ENCODE peak calls at places on chromosomes 3 and 15, in seven cellular contexts. One of them, this sample, is unnamed.

GRCh38 chr15:59998256-59999063 is 5.7 kb upstream of the FOXB1 start:
- DNase-seq in GM12878: no peak
- DNase-seq in PC-3: no peak
- DNase-seq in colonic mucosa: no peak
- DNase-seq in CD8-positive, alpha-beta memory T cell: no peak
- DNase-seq in heart left ventricle: no peak
- DNase-seq in naive thymus-derived CD4-positive, alpha-beta T cell: no peak
- DNase-seq in this sample: no peak

GRCh38 chr3:183880121-183880520 is 4.6 kb downstream of the PARL start:
- DNase-seq in naive thymus-derived CD4-positive, alpha-beta T cell: no peak
- DNase-seq in heart left ventricle: no peak
- DNase-seq in GM12878: no peak
- DNase-seq in colonic mucosa: no peak
- DNase-seq in PC-3: no peak
- DNase-seq in CD8-positive, alpha-beta memory T cell: no peak
- DNase-seq in this sample: no peak

GRCh38 chr3:141895731-141896130 is 19.3 kb downstream of the ATP1B3 start:
- DNase-seq in heart left ventricle: no peak
- DNase-seq in PC-3: no peak
- DNase-seq in colonic mucosa: no peak
- DNase-seq in GM12878: no peak
- DNase-seq in naive thymus-derived CD4-positive, alpha-beta T cell: no peak
- DNase-seq in CD8-positive, alpha-beta memory T cell: no peak
- DNase-seq in this sample: no peak

GRCh38 chr15:37100109-37100873 is at the start of gene MEIS2:
- DNase-seq in PC-3: peak; percentile 85
- DNase-seq in colonic mucosa: peak; percentile 78
- DNase-seq in heart left ventricle: peak; percentile 91
- DNase-seq in GM12878: peak; percentile 37
- DNase-seq in naive thymus-derived CD4-positive, alpha-beta T cell: no peak
- DNase-seq in CD8-positive, alpha-beta memory T cell: no peak
- DNase-seq in this sample: no peak

GRCh38 chr3:48478631-48479555 is 25.1 kb downstream of the SHISA5 start:
- DNase-seq in PC-3: no peak
- DNase-seq in GM12878: no peak
- DNase-seq in colonic mucosa: no peak
- DNase-seq in CD8-positive, alpha-beta memory T cell: peak; percentile 87
- DNase-seq in heart left ventricle: no peak
- DNase-seq in naive thymus-derived CD4-positive, alpha-beta T cell: peak; percentile 34
- DNase-seq in this sample: peak; percentile 36

GRCh38 chr3:176079785-176080184 is 1117.5 kb downstream of the TBL1XR1 start:
- DNase-seq in colonic mucosa: no peak
- DNase-seq in heart left ventricle: no peak
- DNase-seq in PC-3: no peak
- DNase-seq in naive thymus-derived CD4-positive, alpha-beta T cell: no peak
- DNase-seq in GM12878: no peak
- DNase-seq in CD8-positive, alpha-beta memory T cell: no peak
- DNase-seq in this sample: no peak

GRCh38 chr3:129231331-129232119 is 17.9 kb upstream of the COPG1 start:
- DNase-seq in CD8-positive, alpha-beta memory T cell: no peak
- DNase-seq in heart left ventricle: no peak
- DNase-seq in GM12878: no peak
- DNase-seq in naive thymus-derived CD4-positive, alpha-beta T cell: no peak
- DNase-seq in colonic mucosa: no peak
- DNase-seq in PC-3: peak; percentile 77
- DNase-seq in this sample: no peak

GRCh38 chr3:120289636-120290035 is 4.6 kb upstream of the GPR156 start:
- DNase-seq in naive thymus-derived CD4-positive, alpha-beta T cell: no peak
- DNase-seq in PC-3: no peak
- DNase-seq in GM12878: no peak
- DNase-seq in colonic mucosa: no peak
- DNase-seq in CD8-positive, alpha-beta memory T cell: no peak
- DNase-seq in heart left ventricle: no peak
- DNase-seq in this sample: no peak

GRCh38 chr15:45276851-45277250 is 24.8 kb downstream of the SLC28A2 start:
- DNase-seq in heart left ventricle: no peak
- DNase-seq in naive thymus-derived CD4-positive, alpha-beta T cell: no peak
- DNase-seq in colonic mucosa: no peak
- DNase-seq in GM12878: peak; percentile 11
- DNase-seq in PC-3: peak; percentile 74
- DNase-seq in CD8-positive, alpha-beta memory T cell: peak; percentile 28
- DNase-seq in this sample: peak; percentile 27

GRCh38 chr3:112786002-112786590 is 60.6 kb downstream of the CD200R1L start:
- DNase-seq in heart left ventricle: no peak
- DNase-seq in PC-3: no peak
- DNase-seq in CD8-positive, alpha-beta memory T cell: no peak
- DNase-seq in colonic mucosa: no peak
- DNase-seq in naive thymus-derived CD4-positive, alpha-beta T cell: no peak
- DNase-seq in GM12878: no peak
- DNase-seq in this sample: no peak

GRCh38 chr3:107438671-107439070 is 61.4 kb downstream of the CCDC54 start:
- DNase-seq in PC-3: no peak
- DNase-seq in GM12878: no peak
- DNase-seq in naive thymus-derived CD4-positive, alpha-beta T cell: no peak
- DNase-seq in CD8-positive, alpha-beta memory T cell: no peak
- DNase-seq in colonic mucosa: no peak
- DNase-seq in heart left ventricle: no peak
- DNase-seq in this sample: no peak

GRCh38 chr3:175103298-175103697 is 244.2 kb downstream of the NAALADL2 start:
- DNase-seq in colonic mucosa: no peak
- DNase-seq in CD8-positive, alpha-beta memory T cell: no peak
- DNase-seq in naive thymus-derived CD4-positive, alpha-beta T cell: no peak
- DNase-seq in GM12878: no peak
- DNase-seq in heart left ventricle: no peak
- DNase-seq in PC-3: peak; percentile 17
- DNase-seq in this sample: no peak

GRCh38 chr3:7684193-7684592 is 817.4 kb upstream of the LMCD1 start:
- DNase-seq in colonic mucosa: no peak
- DNase-seq in CD8-positive, alpha-beta memory T cell: no peak
- DNase-seq in GM12878: no peak
- DNase-seq in heart left ventricle: no peak
- DNase-seq in naive thymus-derived CD4-positive, alpha-beta T cell: no peak
- DNase-seq in PC-3: no peak
- DNase-seq in this sample: no peak

GRCh38 chr3:21889166-21889565 is 138.2 kb upstream of the ZNF385D start:
- DNase-seq in GM12878: no peak
- DNase-seq in PC-3: no peak
- DNase-seq in CD8-positive, alpha-beta memory T cell: no peak
- DNase-seq in naive thymus-derived CD4-positive, alpha-beta T cell: no peak
- DNase-seq in heart left ventricle: no peak
- DNase-seq in colonic mucosa: no peak
- DNase-seq in this sample: no peak

GRCh38 chr15:64112904-64113303 is 17.1 kb downstream of the SNX1 start:
- DNase-seq in CD8-positive, alpha-beta memory T cell: no peak
- DNase-seq in GM12878: no peak
- DNase-seq in PC-3: no peak
- DNase-seq in colonic mucosa: no peak
- DNase-seq in heart left ventricle: no peak
- DNase-seq in naive thymus-derived CD4-positive, alpha-beta T cell: no peak
- DNase-seq in this sample: no peak

GRCh38 chr15:87354661-87355410 is 901.7 kb downstream of the NTRK3 start:
- DNase-seq in GM12878: no peak
- DNase-seq in CD8-positive, alpha-beta memory T cell: no peak
- DNase-seq in naive thymus-derived CD4-positive, alpha-beta T cell: no peak
- DNase-seq in heart left ventricle: no peak
- DNase-seq in colonic mucosa: no peak
- DNase-seq in PC-3: peak; percentile 65
- DNase-seq in this sample: no peak

GRCh38 chr3:133588784-133589465 is 15.4 kb downstream of the CDV3 start:
- DNase-seq in heart left ventricle: no peak
- DNase-seq in GM12878: no peak
- DNase-seq in naive thymus-derived CD4-positive, alpha-beta T cell: no peak
- DNase-seq in CD8-positive, alpha-beta memory T cell: no peak
- DNase-seq in colonic mucosa: no peak
- DNase-seq in PC-3: no peak
- DNase-seq in this sample: no peak

GRCh38 chr3:173556546-173556945 is 159.0 kb downstream of the NLGN1 start:
- DNase-seq in GM12878: no peak
- DNase-seq in colonic mucosa: no peak
- DNase-seq in heart left ventricle: no peak
- DNase-seq in PC-3: no peak
- DNase-seq in naive thymus-derived CD4-positive, alpha-beta T cell: no peak
- DNase-seq in CD8-positive, alpha-beta memory T cell: no peak
- DNase-seq in this sample: no peak

GRCh38 chr3:127209840-127210653 is 17.1 kb downstream of the PRR23E start:
- DNase-seq in CD8-positive, alpha-beta memory T cell: no peak
- DNase-seq in PC-3: no peak
- DNase-seq in GM12878: no peak
- DNase-seq in naive thymus-derived CD4-positive, alpha-beta T cell: no peak
- DNase-seq in heart left ventricle: no peak
- DNase-seq in colonic mucosa: peak; percentile 9
- DNase-seq in this sample: no peak

GRCh38 chr15:28091313-28091712 is 7.8 kb downstream of the OCA2 start:
- DNase-seq in GM12878: no peak
- DNase-seq in colonic mucosa: no peak
- DNase-seq in naive thymus-derived CD4-positive, alpha-beta T cell: no peak
- DNase-seq in PC-3: no peak
- DNase-seq in CD8-positive, alpha-beta memory T cell: no peak
- DNase-seq in heart left ventricle: no peak
- DNase-seq in this sample: no peak

GRCh38 chr3:6315906-6316305 is 545.0 kb upstream of the GRM7 start:
- DNase-seq in naive thymus-derived CD4-positive, alpha-beta T cell: no peak
- DNase-seq in CD8-positive, alpha-beta memory T cell: no peak
- DNase-seq in heart left ventricle: no peak
- DNase-seq in PC-3: no peak
- DNase-seq in colonic mucosa: no peak
- DNase-seq in GM12878: no peak
- DNase-seq in this sample: no peak
- H3K9me3 ChIP-seq in naive thymus-derived CD4-positive, alpha-beta T cell: no peaks in the 10 kb centered on the region
- H3K9me3 ChIP-seq in CD8-positive, alpha-beta memory T cell: peaks cover 3% of the 10 kb centered on the region
- H3K9me3 ChIP-seq in heart left ventricle: no peaks in the 10 kb centered on the region
- H3K9me3 ChIP-seq in PC-3: no peaks in the 10 kb centered on the region
- H3K9me3 ChIP-seq in colonic mucosa: no peaks in the 10 kb centered on the region
- H3K9me3 ChIP-seq in GM12878: no peaks in the 10 kb centered on the region
- H3K9me3 ChIP-seq in this sample: peaks cover 2% of the 10 kb centered on the region

GRCh38 chr3:126155280-126155640 is 25.1 kb downstream of the ALDH1L1 start:
- DNase-seq in CD8-positive, alpha-beta memory T cell: no peak
- DNase-seq in PC-3: no peak
- DNase-seq in heart left ventricle: no peak
- DNase-seq in naive thymus-derived CD4-positive, alpha-beta T cell: no peak
- DNase-seq in colonic mucosa: no peak
- DNase-seq in GM12878: no peak
- DNase-seq in this sample: no peak

GRCh38 chr3:126155819-126156218 is 24.6 kb downstream of the ALDH1L1 start:
- DNase-seq in colonic mucosa: no peak
- DNase-seq in PC-3: no peak
- DNase-seq in naive thymus-derived CD4-positive, alpha-beta T cell: no peak
- DNase-seq in GM12878: no peak
- DNase-seq in CD8-positive, alpha-beta memory T cell: no peak
- DNase-seq in heart left ventricle: no peak
- DNase-seq in this sample: no peak

GRCh38 chr3:126157083-126157768 is 23.2 kb downstream of the ALDH1L1 start:
- DNase-seq in PC-3: no peak
- DNase-seq in naive thymus-derived CD4-positive, alpha-beta T cell: no peak
- DNase-seq in heart left ventricle: no peak
- DNase-seq in colonic mucosa: no peak
- DNase-seq in GM12878: no peak
- DNase-seq in CD8-positive, alpha-beta memory T cell: no peak
- DNase-seq in this sample: no peak

GRCh38 chr3:126158016-126158911 is 22.1 kb downstream of the ALDH1L1 start:
- DNase-seq in PC-3: no peak
- DNase-seq in colonic mucosa: no peak
- DNase-seq in CD8-positive, alpha-beta memory T cell: no peak
- DNase-seq in GM12878: no peak
- DNase-seq in naive thymus-derived CD4-positive, alpha-beta T cell: no peak
- DNase-seq in heart left ventricle: no peak
- DNase-seq in this sample: no peak

GRCh38 chr3:126156468-126156867 is 23.9 kb downstream of the ALDH1L1 start:
- DNase-seq in GM12878: no peak
- DNase-seq in CD8-positive, alpha-beta memory T cell: no peak
- DNase-seq in colonic mucosa: no peak
- DNase-seq in heart left ventricle: no peak
- DNase-seq in PC-3: no peak
- DNase-seq in naive thymus-derived CD4-positive, alpha-beta T cell: no peak
- DNase-seq in this sample: no peak
- H3K27ac ChIP-seq in GM12878: no peak overlapping the region
- H3K27ac ChIP-seq in CD8-positive, alpha-beta memory T cell: no peak overlapping the region
- H3K27ac ChIP-seq in colonic mucosa: no peak overlapping the region
- H3K27ac ChIP-seq in heart left ventricle: no peak overlapping the region
- H3K27ac ChIP-seq in PC-3: no peak overlapping the region
- H3K27ac ChIP-seq in naive thymus-derived CD4-positive, alpha-beta T cell: no peak overlapping the region
- H3K27ac ChIP-seq in this sample: no peak overlapping the region

GRCh38 chr3:42906085-42906904 is at the start of gene ZNF662:
- DNase-seq in colonic mucosa: peak; percentile 32
- DNase-seq in PC-3: no peak
- DNase-seq in naive thymus-derived CD4-positive, alpha-beta T cell: peak; percentile 14
- DNase-seq in CD8-positive, alpha-beta memory T cell: peak; percentile 39
- DNase-seq in heart left ventricle: peak; percentile 48
- DNase-seq in GM12878: no peak
- DNase-seq in this sample: peak; percentile 29
- H3K9me3 ChIP-seq in colonic mucosa: no peaks in the 10 kb centered on the region
- H3K9me3 ChIP-seq in PC-3: peaks cover 5% of the 10 kb centered on the region
- H3K9me3 ChIP-seq in naive thymus-derived CD4-positive, alpha-beta T cell: no peaks in the 10 kb centered on the region
- H3K9me3 ChIP-seq in CD8-positive, alpha-beta memory T cell: no peaks in the 10 kb centered on the region
- H3K9me3 ChIP-seq in heart left ventricle: no peaks in the 10 kb centered on the region
- H3K9me3 ChIP-seq in GM12878: no peaks in the 10 kb centered on the region
- H3K9me3 ChIP-seq in this sample: peaks cover 15% of the 10 kb centered on the region

GRCh38 chr15:57030011-57030410 is 111.6 kb downstream of the TCF12 start:
- DNase-seq in colonic mucosa: no peak
- DNase-seq in naive thymus-derived CD4-positive, alpha-beta T cell: no peak
- DNase-seq in CD8-positive, alpha-beta memory T cell: no peak
- DNase-seq in GM12878: no peak
- DNase-seq in heart left ventricle: no peak
- DNase-seq in PC-3: no peak
- DNase-seq in this sample: no peak
- H3K27ac ChIP-seq in colonic mucosa: no peak overlapping the region
- H3K27ac ChIP-seq in naive thymus-derived CD4-positive, alpha-beta T cell: no peak overlapping the region
- H3K27ac ChIP-seq in CD8-positive, alpha-beta memory T cell: no peak overlapping the region
- H3K27ac ChIP-seq in GM12878: no peak overlapping the region
- H3K27ac ChIP-seq in heart left ventricle: no peak overlapping the region
- H3K27ac ChIP-seq in PC-3: no peak overlapping the region
- H3K27ac ChIP-seq in this sample: no peak overlapping the region

DNA sequence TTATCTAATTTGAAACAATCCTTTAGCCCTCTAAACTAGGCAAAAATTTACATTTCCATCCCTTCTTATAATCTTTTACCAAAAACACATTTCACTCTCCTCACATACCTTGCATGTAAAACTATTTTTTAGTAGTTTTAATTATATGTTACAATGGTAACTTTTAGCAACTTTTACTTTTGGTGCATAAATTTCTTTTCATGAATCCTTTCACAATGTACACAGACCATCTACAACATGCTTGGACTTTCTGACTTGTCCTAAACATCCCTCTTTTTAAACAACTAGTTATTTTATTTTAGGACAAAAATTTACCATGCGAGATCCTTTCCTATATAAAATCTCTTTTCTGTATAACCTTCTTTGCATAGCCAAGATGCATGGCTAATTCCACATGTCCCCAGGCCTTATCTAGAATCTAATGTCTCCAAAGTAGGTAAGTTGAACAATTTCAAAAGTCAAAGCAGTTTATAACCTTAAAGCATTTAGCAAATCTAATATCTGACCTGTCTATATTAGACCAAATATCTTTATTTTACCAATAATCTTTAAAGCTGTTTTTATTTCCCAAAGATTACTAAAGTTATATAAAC is 14.4 kb upstream of the ALDH1L1 start:
- DNase-seq in naive thymus-derived CD4-positive, alpha-beta T cell: no peak
- DNase-seq in colonic mucosa: no peak
- DNase-seq in CD8-positive, alpha-beta memory T cell: no peak
- DNase-seq in GM12878: no peak
- DNase-seq in heart left ventricle: no peak
- DNase-seq in PC-3: peak; percentile 16
- DNase-seq in this sample: no peak
- H3K9me3 ChIP-seq in naive thymus-derived CD4-positive, alpha-beta T cell: no peaks in the 10 kb centered on the region
- H3K9me3 ChIP-seq in colonic mucosa: no peaks in the 10 kb centered on the region
- H3K9me3 ChIP-seq in CD8-positive, alpha-beta memory T cell: no peaks in the 10 kb centered on the region
- H3K9me3 ChIP-seq in GM12878: no peaks in the 10 kb centered on the region
- H3K9me3 ChIP-seq in heart left ventricle: no peaks in the 10 kb centered on the region
- H3K9me3 ChIP-seq in PC-3: peaks cover 11% of the 10 kb centered on the region
- H3K9me3 ChIP-seq in this sample: no peaks in the 10 kb centered on the region